ENCODE peak calls at places on chromosomes 11 and 22, in ten cellular contexts. One of them, this sample, is unnamed.
A peak's percentile ranks its signal among the peaks of the same experiment; 100 is the strongest.

GRCh38 chr11:130999086-130999485 is 82.8 kb upstream of the SNX19 start:
- DNase-seq in NCI-H1417: no peak
- DNase-seq in adrenal gland: no peak
- DNase-seq in neural crest cell: no peak
- DNase-seq in sigmoid colon: no peak
- DNase-seq in stimulated activated CD8-positive, alpha-beta memory T cell treated with anti-CD3 and anti-CD28 coated beads, Interleukin-15, amount 100 ng/mL, for 1 hour: no peak
- DNase-seq in hippocampal formation: no peak
- DNase-seq in M059J: peak; percentile 36
- DNase-seq in ELR: peak; percentile 25
- DNase-seq in effector CD4-positive, alpha-beta T cell: no peak
- DNase-seq in this sample: no peak

GRCh38 chr11:128745296-128746183 is 51.7 kb downstream of the FLI1 start:
- DNase-seq in NCI-H1417: no peak
- DNase-seq in adrenal gland: no peak
- DNase-seq in neural crest cell: no peak
- DNase-seq in sigmoid colon: no peak
- DNase-seq in stimulated activated CD8-positive, alpha-beta memory T cell treated with anti-CD3 and anti-CD28 coated beads, Interleukin-15, amount 100 ng/mL, for 1 hour: no peak
- DNase-seq in hippocampal formation: no peak
- DNase-seq in M059J: peak; percentile 21
- DNase-seq in ELR: no peak
- DNase-seq in effector CD4-positive, alpha-beta T cell: no peak
- DNase-seq in this sample: peak; percentile 8

GRCh38 chr11:117816846-117817212 is 7.7 kb downstream of the FXYD2 start:
- DNase-seq in NCI-H1417: peak; percentile 69
- DNase-seq in adrenal gland: no peak
- DNase-seq in neural crest cell: no peak
- DNase-seq in sigmoid colon: no peak
- DNase-seq in stimulated activated CD8-positive, alpha-beta memory T cell treated with anti-CD3 and anti-CD28 coated beads, Interleukin-15, amount 100 ng/mL, for 1 hour: no peak
- DNase-seq in hippocampal formation: no peak
- DNase-seq in M059J: no peak
- DNase-seq in ELR: no peak
- DNase-seq in effector CD4-positive, alpha-beta T cell: no peak
- DNase-seq in this sample: peak; percentile 67

GRCh38 chr11:80595011-80595410 is 1154.2 kb upstream of the TENM4 start:
- DNase-seq in NCI-H1417: no peak
- DNase-seq in adrenal gland: no peak
- DNase-seq in neural crest cell: no peak
- DNase-seq in sigmoid colon: no peak
- DNase-seq in stimulated activated CD8-positive, alpha-beta memory T cell treated with anti-CD3 and anti-CD28 coated beads, Interleukin-15, amount 100 ng/mL, for 1 hour: no peak
- DNase-seq in hippocampal formation: no peak
- DNase-seq in M059J: peak; percentile 73
- DNase-seq in ELR: no peak
- DNase-seq in effector CD4-positive, alpha-beta T cell: no peak
- DNase-seq in this sample: no peak

GRCh38 chr22:47386812-47387510 is 624.5 kb downstream of the TBC1D22A start:
- DNase-seq in NCI-H1417: no peak
- DNase-seq in adrenal gland: no peak
- DNase-seq in neural crest cell: no peak
- DNase-seq in sigmoid colon: peak; percentile 54
- DNase-seq in stimulated activated CD8-positive, alpha-beta memory T cell treated with anti-CD3 and anti-CD28 coated beads, Interleukin-15, amount 100 ng/mL, for 1 hour: no peak
- DNase-seq in hippocampal formation: no peak
- DNase-seq in M059J: peak; percentile 53
- DNase-seq in ELR: no peak
- DNase-seq in effector CD4-positive, alpha-beta T cell: no peak
- DNase-seq in this sample: no peak

GRCh38 chr11:64036081-64037026 is 623 bp downstream of the FLRT1 start:
- DNase-seq in NCI-H1417: peak; percentile 78
- DNase-seq in adrenal gland: no peak
- DNase-seq in neural crest cell: no peak
- DNase-seq in sigmoid colon: peak; percentile 79
- DNase-seq in stimulated activated CD8-positive, alpha-beta memory T cell treated with anti-CD3 and anti-CD28 coated beads, Interleukin-15, amount 100 ng/mL, for 1 hour: no peak
- DNase-seq in hippocampal formation: no peak
- DNase-seq in M059J: peak; percentile 57
- DNase-seq in ELR: peak; percentile 62
- DNase-seq in effector CD4-positive, alpha-beta T cell: no peak
- DNase-seq in this sample: peak; percentile 73

GRCh38 chr11:65504671-65505433 is 6.0 kb downstream of the MALAT1 start:
- DNase-seq in NCI-H1417: no peak
- DNase-seq in adrenal gland: no peak
- DNase-seq in neural crest cell: no peak
- DNase-seq in sigmoid colon: peak; percentile 59
- DNase-seq in stimulated activated CD8-positive, alpha-beta memory T cell treated with anti-CD3 and anti-CD28 coated beads, Interleukin-15, amount 100 ng/mL, for 1 hour: no peak
- DNase-seq in hippocampal formation: no peak
- DNase-seq in M059J: peak; percentile 68
- DNase-seq in ELR: peak; percentile 37
- DNase-seq in effector CD4-positive, alpha-beta T cell: no peak
- DNase-seq in this sample: peak; percentile 76

GRCh38 chr11:110077866-110078325 is 15.3 kb upstream of the ZC3H12C start:
- DNase-seq in NCI-H1417: no peak
- DNase-seq in adrenal gland: peak; percentile 67
- DNase-seq in neural crest cell: no peak
- DNase-seq in sigmoid colon: no peak
- DNase-seq in stimulated activated CD8-positive, alpha-beta memory T cell treated with anti-CD3 and anti-CD28 coated beads, Interleukin-15, amount 100 ng/mL, for 1 hour: no peak
- DNase-seq in hippocampal formation: no peak
- DNase-seq in M059J: peak; percentile 90
- DNase-seq in ELR: peak; percentile 91
- DNase-seq in effector CD4-positive, alpha-beta T cell: no peak
- DNase-seq in this sample: peak; percentile 50

GRCh38 chr11:79371724-79372123 is 69.1 kb downstream of the TENM4 start:
- DNase-seq in NCI-H1417: no peak
- DNase-seq in adrenal gland: no peak
- DNase-seq in neural crest cell: no peak
- DNase-seq in sigmoid colon: no peak
- DNase-seq in stimulated activated CD8-positive, alpha-beta memory T cell treated with anti-CD3 and anti-CD28 coated beads, Interleukin-15, amount 100 ng/mL, for 1 hour: no peak
- DNase-seq in hippocampal formation: no peak
- DNase-seq in M059J: no peak
- DNase-seq in ELR: no peak
- DNase-seq in effector CD4-positive, alpha-beta T cell: no peak
- DNase-seq in this sample: peak; percentile 21

GRCh38 chr22:35230839-35231584 is 26.3 kb upstream of the HMGXB4 start:
- DNase-seq in NCI-H1417: peak; percentile 20
- DNase-seq in adrenal gland: no peak
- DNase-seq in neural crest cell: no peak
- DNase-seq in sigmoid colon: no peak
- DNase-seq in stimulated activated CD8-positive, alpha-beta memory T cell treated with anti-CD3 and anti-CD28 coated beads, Interleukin-15, amount 100 ng/mL, for 1 hour: no peak
- DNase-seq in hippocampal formation: no peak
- DNase-seq in M059J: peak; percentile 21
- DNase-seq in ELR: peak; percentile 37
- DNase-seq in effector CD4-positive, alpha-beta T cell: no peak
- DNase-seq in this sample: peak; percentile 90

This sample was measured in NCI-H69.